ENCODE peak calls at places on chromosomes 2 and 18, in six cellular contexts. One of them, this sample, is unnamed.

GRCh38 chr2:225270861-225271260 is 128.6 kb upstream of the NYAP2 start:
- DNase-seq in posterior vena cava: no peak
- DNase-seq in MG63: peak; percentile 36
- DNase-seq in NCI-H82: peak; percentile 83
- DNase-seq in activated CD4-positive, alpha-beta T cell treated with anti-CD3 and anti-CD28 coated beads, Interleukin-2, amount 10 ng/mL, durations not matched to agents 24 days and 14 days: no peak
- DNase-seq in HuH-7: no peak
- DNase-seq in this sample: peak; percentile 29

GRCh38 chr2:124888431-124888830 is 863.3 kb downstream of the CNTNAP5 start:
- DNase-seq in MG63: no peak
- DNase-seq in activated CD4-positive, alpha-beta T cell treated with anti-CD3 and anti-CD28 coated beads, Interleukin-2, amount 10 ng/mL, durations not matched to agents 24 days and 14 days: no peak
- DNase-seq in NCI-H82: no peak
- DNase-seq in HuH-7: no peak
- DNase-seq in posterior vena cava: no peak
- DNase-seq in this sample: no peak

GRCh38 chr2:208006325-208006724 is 19.0 kb downstream of the PLEKHM3 start:
- DNase-seq in HuH-7: no peak
- DNase-seq in NCI-H82: no peak
- DNase-seq in activated CD4-positive, alpha-beta T cell treated with anti-CD3 and anti-CD28 coated beads, Interleukin-2, amount 10 ng/mL, durations not matched to agents 24 days and 14 days: no peak
- DNase-seq in MG63: no peak
- DNase-seq in posterior vena cava: no peak
- DNase-seq in this sample: no peak

GRCh38 chr2:162103443-162104009 is 29.5 kb upstream of the DPP4 start:
- DNase-seq in posterior vena cava: no peak
- DNase-seq in activated CD4-positive, alpha-beta T cell treated with anti-CD3 and anti-CD28 coated beads, Interleukin-2, amount 10 ng/mL, durations not matched to agents 24 days and 14 days: no peak
- DNase-seq in MG63: no peak
- DNase-seq in NCI-H82: peak; percentile 85
- DNase-seq in HuH-7: no peak
- DNase-seq in this sample: no peak

GRCh38 chr2:135785032-135785431 is 43.4 kb downstream of the UBXN4 start:
- DNase-seq in activated CD4-positive, alpha-beta T cell treated with anti-CD3 and anti-CD28 coated beads, Interleukin-2, amount 10 ng/mL, durations not matched to agents 24 days and 14 days: no peak
- DNase-seq in posterior vena cava: no peak
- DNase-seq in MG63: no peak
- DNase-seq in HuH-7: peak; percentile 38
- DNase-seq in NCI-H82: no peak
- DNase-seq in this sample: no peak

GRCh38 chr18:12657048-12657848 is 659 bp downstream of the SPIRE1 start:
- DNase-seq in posterior vena cava: no peak
- DNase-seq in NCI-H82: peak; percentile 71
- DNase-seq in HuH-7: peak; percentile 62
- DNase-seq in activated CD4-positive, alpha-beta T cell treated with anti-CD3 and anti-CD28 coated beads, Interleukin-2, amount 10 ng/mL, durations not matched to agents 24 days and 14 days: peak; percentile 76
- DNase-seq in MG63: peak; percentile 57
- DNase-seq in this sample: peak; percentile 31

GRCh38 chr2:218271865-218272530 is 1.7 kb downstream of the PNKD start:
- DNase-seq in NCI-H82: no peak
- DNase-seq in posterior vena cava: no peak
- DNase-seq in MG63: no peak
- DNase-seq in HuH-7: no peak
- DNase-seq in activated CD4-positive, alpha-beta T cell treated with anti-CD3 and anti-CD28 coated beads, Interleukin-2, amount 10 ng/mL, durations not matched to agents 24 days and 14 days: no peak
- DNase-seq in this sample: no peak

GRCh38 chr2:214801768-214802397 is 7.6 kb downstream of the BARD1 start:
- DNase-seq in activated CD4-positive, alpha-beta T cell treated with anti-CD3 and anti-CD28 coated beads, Interleukin-2, amount 10 ng/mL, durations not matched to agents 24 days and 14 days: no peak
- DNase-seq in MG63: no peak
- DNase-seq in NCI-H82: no peak
- DNase-seq in posterior vena cava: no peak
- DNase-seq in HuH-7: no peak
- DNase-seq in this sample: no peak

GRCh38 chr2:45119855-45120254 is 110.6 kb upstream of the SIX2 start:
- DNase-seq in NCI-H82: no peak
- DNase-seq in MG63: peak; percentile 17
- DNase-seq in activated CD4-positive, alpha-beta T cell treated with anti-CD3 and anti-CD28 coated beads, Interleukin-2, amount 10 ng/mL, durations not matched to agents 24 days and 14 days: no peak
- DNase-seq in HuH-7: no peak
- DNase-seq in posterior vena cava: no peak
- DNase-seq in this sample: no peak

GRCh38 chr2:181658444-181658843 is 1.5 kb upstream of the CERKL start:
- DNase-seq in NCI-H82: peak; percentile 64
- DNase-seq in posterior vena cava: no peak
- DNase-seq in HuH-7: no peak
- DNase-seq in MG63: no peak
- DNase-seq in activated CD4-positive, alpha-beta T cell treated with anti-CD3 and anti-CD28 coated beads, Interleukin-2, amount 10 ng/mL, durations not matched to agents 24 days and 14 days: no peak
- DNase-seq in this sample: no peak

GRCh38 chr2:150480241-150480640 is 7.2 kb downstream of the RND3 start:
- DNase-seq in HuH-7: no peak
- DNase-seq in posterior vena cava: no peak
- DNase-seq in MG63: peak; percentile 57
- DNase-seq in NCI-H82: no peak
- DNase-seq in activated CD4-positive, alpha-beta T cell treated with anti-CD3 and anti-CD28 coated beads, Interleukin-2, amount 10 ng/mL, durations not matched to agents 24 days and 14 days: no peak
- DNase-seq in this sample: no peak

GRCh38 chr2:215793747-215794595 is 219.4 kb downstream of the MREG start:
- DNase-seq in HuH-7: peak; percentile 18
- DNase-seq in activated CD4-positive, alpha-beta T cell treated with anti-CD3 and anti-CD28 coated beads, Interleukin-2, amount 10 ng/mL, durations not matched to agents 24 days and 14 days: no peak
- DNase-seq in posterior vena cava: no peak
- DNase-seq in MG63: peak; percentile 50
- DNase-seq in NCI-H82: no peak
- DNase-seq in this sample: peak; percentile 87

GRCh38 chr18:53093650-53094049 is 753.7 kb downstream of the DCC start:
- DNase-seq in activated CD4-positive, alpha-beta T cell treated with anti-CD3 and anti-CD28 coated beads, Interleukin-2, amount 10 ng/mL, durations not matched to agents 24 days and 14 days: no peak
- DNase-seq in posterior vena cava: no peak
- DNase-seq in MG63: no peak
- DNase-seq in HuH-7: no peak
- DNase-seq in NCI-H82: peak; percentile 9
- DNase-seq in this sample: no peak

GRCh38 chr2:85847051-85847588 is 41.7 kb downstream of the ST3GAL5 start:
- DNase-seq in MG63: no peak
- DNase-seq in activated CD4-positive, alpha-beta T cell treated with anti-CD3 and anti-CD28 coated beads, Interleukin-2, amount 10 ng/mL, durations not matched to agents 24 days and 14 days: no peak
- DNase-seq in HuH-7: no peak
- DNase-seq in posterior vena cava: no peak
- DNase-seq in NCI-H82: no peak
- DNase-seq in this sample: no peak

GRCh38 chr18:79068299-79068945 is 772 bp upstream of the ATP9B start:
- DNase-seq in NCI-H82: no peak
- DNase-seq in posterior vena cava: no peak
- DNase-seq in HuH-7: no peak
- DNase-seq in MG63: no peak
- DNase-seq in activated CD4-positive, alpha-beta T cell treated with anti-CD3 and anti-CD28 coated beads, Interleukin-2, amount 10 ng/mL, durations not matched to agents 24 days and 14 days: no peak
- DNase-seq in this sample: no peak

GRCh38 chr2:221571391-221572179 is 519 bp downstream of the EPHA4 start:
- DNase-seq in NCI-H82: peak; percentile 57
- DNase-seq in HuH-7: no peak
- DNase-seq in posterior vena cava: peak; percentile 84
- DNase-seq in MG63: peak; percentile 42
- DNase-seq in activated CD4-positive, alpha-beta T cell treated with anti-CD3 and anti-CD28 coated beads, Interleukin-2, amount 10 ng/mL, durations not matched to agents 24 days and 14 days: peak; percentile 81
- DNase-seq in this sample: no peak

GRCh38 chr18:34767601-34768027 is 57.5 kb downstream of the DTNA start:
- DNase-seq in MG63: peak; percentile 47
- DNase-seq in NCI-H82: no peak
- DNase-seq in HuH-7: no peak
- DNase-seq in posterior vena cava: no peak
- DNase-seq in activated CD4-positive, alpha-beta T cell treated with anti-CD3 and anti-CD28 coated beads, Interleukin-2, amount 10 ng/mL, durations not matched to agents 24 days and 14 days: no peak
- DNase-seq in this sample: no peak

GRCh38 chr18:75264195-75264594 is 53.6 kb downstream of the TSHZ1 start:
- DNase-seq in MG63: no peak
- DNase-seq in HuH-7: no peak
- DNase-seq in NCI-H82: no peak
- DNase-seq in activated CD4-positive, alpha-beta T cell treated with anti-CD3 and anti-CD28 coated beads, Interleukin-2, amount 10 ng/mL, durations not matched to agents 24 days and 14 days: no peak
- DNase-seq in posterior vena cava: no peak
- DNase-seq in this sample: no peak

GRCh38 chr2:162487816-162488215 is 143.9 kb downstream of the GCA start:
- DNase-seq in posterior vena cava: no peak
- DNase-seq in activated CD4-positive, alpha-beta T cell treated with anti-CD3 and anti-CD28 coated beads, Interleukin-2, amount 10 ng/mL, durations not matched to agents 24 days and 14 days: no peak
- DNase-seq in HuH-7: no peak
- DNase-seq in NCI-H82: no peak
- DNase-seq in MG63: no peak
- DNase-seq in this sample: no peak

GRCh38 chr2:44348385-44348784 is 12.9 kb downstream of the PREPL start:
- DNase-seq in posterior vena cava: no peak
- DNase-seq in HuH-7: no peak
- DNase-seq in MG63: peak; percentile 69
- DNase-seq in activated CD4-positive, alpha-beta T cell treated with anti-CD3 and anti-CD28 coated beads, Interleukin-2, amount 10 ng/mL, durations not matched to agents 24 days and 14 days: no peak
- DNase-seq in NCI-H82: no peak
- DNase-seq in this sample: no peak

GRCh38 chr18:3061581-3062416 is 48.9 kb upstream of the LPIN2 start:
- DNase-seq in NCI-H82: no peak
- DNase-seq in MG63: no peak
- DNase-seq in posterior vena cava: no peak
- DNase-seq in HuH-7: no peak
- DNase-seq in activated CD4-positive, alpha-beta T cell treated with anti-CD3 and anti-CD28 coated beads, Interleukin-2, amount 10 ng/mL, durations not matched to agents 24 days and 14 days: peak; percentile 87
- DNase-seq in this sample: peak; percentile 16

GRCh38 chr2:3520591-3520990 is 1.3 kb upstream of the ADI1 start:
- DNase-seq in activated CD4-positive, alpha-beta T cell treated with anti-CD3 and anti-CD28 coated beads, Interleukin-2, amount 10 ng/mL, durations not matched to agents 24 days and 14 days: no peak
- DNase-seq in NCI-H82: no peak
- DNase-seq in posterior vena cava: no peak
- DNase-seq in MG63: no peak
- DNase-seq in HuH-7: no peak
- DNase-seq in this sample: no peak

GRCh38 chr2:231515603-231516002 is 14.6 kb downstream of the NMUR1 start:
- DNase-seq in MG63: no peak
- DNase-seq in HuH-7: no peak
- DNase-seq in activated CD4-positive, alpha-beta T cell treated with anti-CD3 and anti-CD28 coated beads, Interleukin-2, amount 10 ng/mL, durations not matched to agents 24 days and 14 days: no peak
- DNase-seq in NCI-H82: no peak
- DNase-seq in posterior vena cava: no peak
- DNase-seq in this sample: no peak

GRCh38 chr2:216548901-216549321 is 50.3 kb downstream of the RPL37A start:
- DNase-seq in NCI-H82: no peak
- DNase-seq in HuH-7: no peak
- DNase-seq in activated CD4-positive, alpha-beta T cell treated with anti-CD3 and anti-CD28 coated beads, Interleukin-2, amount 10 ng/mL, durations not matched to agents 24 days and 14 days: no peak
- DNase-seq in MG63: no peak
- DNase-seq in posterior vena cava: no peak
- DNase-seq in this sample: no peak